ENCODE peak calls at places on chromosomes 5 and 9, in five cellular contexts. X is progenitor cell of endocrine pancreas, U is PC-3, Y is uterus, M is nephron progenitor cell. D is an unnamed sample.

GRCh38 chr9:112535364-112535763 is 48.7 kb downstream of the KIAA1958 start:
- DNase-seq in Y (no peak), U (no peak), M (no peak), X (no peak), D (no peak)

GRCh38 chr9:122816163-122816867 is 12.1 kb downstream of the PDCL start:
- DNase-seq in Y (peak), U (no peak), M (no peak), X (no peak), D (peak)

GRCh38 chr9:126423022-126423708 is 96.5 kb downstream of the MVB12B start:
- DNase-seq in M (no peak), Y (no peak), U (no peak), X (no peak), D (no peak)

GRCh38 chr5:133041910-133042309 is 9.9 kb upstream of the HSPA4 start:
- DNase-seq in X (no peak), M (no peak), Y (no peak), U (peak), D (no peak)

GRCh38 chr5:72355706-72356299 is 35.6 kb downstream of the PTCD2 start:
- DNase-seq in X (no peak), Y (no peak), U (peak), M (peak), D (no peak)

GRCh38 chr5:179194941-179195381 is 134.8 kb downstream of the ZNF354C start:
- DNase-seq in U (no peak), M (no peak), Y (no peak), X (no peak), D (no peak)

GRCh38 chr5:115320515-115320914 is 24.1 kb upstream of the CCDC112 start:
- DNase-seq in M (no peak), X (no peak), Y (no peak), U (no peak), D (no peak)

GRCh38 chr5:116361171-116361967 is 213.3 kb downstream of the SEMA6A start:
- DNase-seq in Y (peak), U (no peak), X (peak), M (peak), D (peak)

GRCh38 chr5:59051938-59052337 is 469.1 kb downstream of the RAB3C start:
- DNase-seq in Y (no peak), X (no peak), M (no peak), U (no peak), D (no peak)

GRCh38 chr5:15452030-15452429 is 48.0 kb upstream of the FBXL7 start:
- DNase-seq in M (no peak), Y (no peak), U (no peak), X (no peak), D (no peak)

GRCh38 chr5:125897068-125897467 is 526.1 kb upstream of the GRAMD2B start:
- DNase-seq in Y (no peak), U (no peak), M (no peak), X (no peak), D (no peak)

GRCh38 chr5:138975098-138975847 is 100.1 kb upstream of the LRRTM2 start:
- DNase-seq in M (no peak), Y (peak), X (no peak), U (no peak), D (peak)

GRCh38 chr5:82351754-82352145 is 73.6 kb upstream of the RPS23 start:
- DNase-seq in X (no peak), Y (no peak), M (peak), U (peak), D (no peak)

GRCh38 chr9:126248680-126249079 is 77.9 kb upstream of the MVB12B start:
- DNase-seq in U (peak), M (no peak), Y (no peak), X (no peak), D (no peak)

GRCh38 chr5:157478726-157479125 is 18.7 kb downstream of the NIPAL4 start:
- DNase-seq in U (peak), X (no peak), Y (no peak), M (no peak), D (no peak)

GRCh38 chr9:97064171-97064570 is 25.2 kb upstream of the CTSV start:
- DNase-seq in X (no peak), U (no peak), Y (no peak), M (no peak), D (no peak)

GRCh38 chr9:74277532-74277931 is 219.6 kb upstream of the RORB start:
- DNase-seq in U (no peak), X (no peak), M (no peak), Y (no peak), D (no peak)

GRCh38 chr5:107812570-107813141 is 141.9 kb upstream of the EFNA5 start:
- DNase-seq in U (peak), X (no peak), M (no peak), Y (no peak), D (peak)

GRCh38 chr9:114400219-114400618 is 12.4 kb upstream of the AKNA start:
- DNase-seq in X (no peak), U (no peak), M (no peak), Y (no peak), D (no peak)

GRCh38 chr5:36593867-36594266 is 12.5 kb upstream of the SLC1A3 start:
- DNase-seq in U (no peak), Y (no peak), X (no peak), M (no peak), D (no peak)

GRCh38 chr5:133287500-133287899 is 235.7 kb downstream of the HSPA4 start:
- DNase-seq in M (peak), X (peak), U (peak), Y (peak), D (no peak)

GRCh38 chr5:33277061-33277460 is 163.7 kb upstream of the TARS1 start:
- DNase-seq in Y (no peak), X (no peak), M (no peak), U (no peak), D (no peak)

GRCh38 chr9:137435980-137436760 is 5.0 kb downstream of the ENTPD8 start:
- DNase-seq in U (peak), Y (peak), M (peak), X (peak), D (no peak)

GRCh38 chr9:21385131-21385665 is at the start of gene IFNA2:
- DNase-seq in U (no peak), X (no peak), M (no peak), Y (no peak), D (no peak)

GRCh38 chr5:116585227-116585626 is 10.6 kb upstream of the SEMA6A start:
- DNase-seq in X (no peak), Y (no peak), U (no peak), M (no peak), D (no peak)

GRCh38 chr9:134418986-134419683 is 92.9 kb downstream of the RXRA start:
- DNase-seq in M (no peak), X (no peak), U (no peak), Y (no peak), D (no peak)

GRCh38 chr9:108049026-108049591 is 559.5 kb upstream of the KLF4 start:
- DNase-seq in Y (no peak), M (no peak), X (no peak), U (peak), D (no peak)

GRCh38 chr5:119515192-119515591 is 62.9 kb downstream of the HSD17B4 start:
- DNase-seq in X (no peak), U (peak), Y (no peak), M (no peak), D (no peak)

GRCh38 chr5:138696501-138696900 is 56.7 kb upstream of the CTNNA1 start:
- DNase-seq in U (peak), M (no peak), Y (no peak), X (no peak), D (no peak)

GRCh38 chr9:33719581-33720374 is 75.6 kb upstream of the PRSS3 start:
- DNase-seq in M (peak), X (peak), U (peak), Y (no peak), D (no peak)

GRCh38 chr9:19922476-19923118 is 133.8 kb upstream of the SLC24A2 start:
- DNase-seq in U (peak), X (no peak), Y (peak), M (peak), D (no peak)

GRCh38 chr5:174145821-174146220 is 100.3 kb downstream of the NSG2 start:
- DNase-seq in X (no peak), M (no peak), U (peak), Y (no peak), D (no peak)

GRCh38 chr5:18761801-18762200 is 1127.5 kb downstream of the TAF11L14 start:
- DNase-seq in U (peak), X (no peak), Y (no peak), M (no peak), D (no peak)

GRCh38 chr9:93893194-93893593 is 62.0 kb downstream of the BARX1 start:
- DNase-seq in U (no peak), Y (no peak), M (no peak), X (no peak), D (no peak)

GRCh38 chr5:165525268-165525667 is 2019.8 kb downstream of the MAT2B start:
- DNase-seq in Y (no peak), X (no peak), M (no peak), U (peak), D (no peak)

GRCh38 chr5:109413463-109413862 is 3.7 kb upstream of the PJA2 start:
- DNase-seq in X (no peak), U (no peak), Y (no peak), M (no peak), D (no peak)

GRCh38 chr5:137286025-137286610 is 213.0 kb downstream of the SPOCK1 start:
- DNase-seq in X (no peak), M (no peak), Y (no peak), U (no peak), D (no peak)

GRCh38 chr5:178699854-178700253 is 30.6 kb downstream of the ZNF354A start:
- DNase-seq in M (no peak), Y (no peak), U (no peak), X (no peak), D (no peak)

DNA sequence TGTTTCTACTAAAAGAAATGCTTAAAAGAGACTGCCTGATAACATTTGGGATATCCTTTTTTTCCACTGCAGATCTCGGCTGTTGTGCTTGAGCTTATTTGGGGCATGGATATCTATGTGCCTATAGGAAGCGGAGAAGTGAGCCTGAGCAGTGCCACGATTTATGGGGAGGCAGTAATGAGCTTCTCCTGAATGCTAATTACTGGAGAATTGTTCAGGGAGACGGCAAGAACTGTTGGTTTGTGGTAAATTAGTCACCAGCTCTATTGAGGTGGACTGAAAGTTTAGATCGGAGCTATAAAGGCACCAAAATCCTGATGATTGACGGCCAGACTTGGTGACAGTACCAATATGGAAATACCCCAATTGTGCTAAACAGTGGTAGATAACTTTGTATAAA is 186.5 kb downstream of the ARHGEF28 start:
- DNase-seq in X (no peak), U (no peak), M (peak), Y (no peak), D (no peak)
- TF ChIP-seq CTCF in X (no peak), U (no peak), M (no peak), Y (no peak), D (no peak)

GRCh38 chr5:167030500-167031120 is 1260.8 kb upstream of the WWC1 start:
- DNase-seq in U (no peak), Y (no peak), X (no peak), M (peak), D (no peak)
- TF ChIP-seq CTCF in U (peak), Y (no peak), X (peak), M (peak), D (peak)

DNA sequence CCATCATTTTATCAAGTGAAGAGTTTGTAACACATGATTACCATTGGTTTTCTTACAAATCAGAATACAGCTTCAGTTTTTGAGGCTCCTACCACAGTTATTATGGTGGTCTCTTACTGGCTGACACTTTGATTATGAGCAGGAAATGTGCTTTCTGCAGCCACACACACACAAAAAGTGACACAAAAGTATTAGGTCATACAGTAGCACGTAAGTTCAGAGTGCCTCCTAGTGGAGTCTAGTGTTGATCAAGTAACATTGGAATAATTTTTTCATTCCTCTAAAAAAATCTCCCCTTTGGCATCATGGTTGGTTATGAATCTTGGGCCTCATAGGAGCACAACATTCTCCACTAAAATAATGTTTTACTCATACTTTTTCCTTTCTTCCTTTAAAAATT is 37.6 kb downstream of the PAM start:
- DNase-seq in M (no peak), U (peak), X (no peak), Y (no peak), D (no peak)
- TF ChIP-seq CTCF in M (no peak), U (peak), X (peak), Y (no peak), D (no peak)

GRCh38 chr9:109414125-109414785 is 83.9 kb downstream of the PTPN3 start:
- DNase-seq in M (no peak), U (no peak), Y (no peak), X (no peak), D (no peak)

GRCh38 chr9:109411818-109412352 is 86.2 kb downstream of the PTPN3 start:
- DNase-seq in Y (no peak), U (peak), M (no peak), X (no peak), D (no peak)

GRCh38 chr9:109411069-109411761 is 86.9 kb downstream of the PTPN3 start:
- DNase-seq in U (no peak), Y (no peak), M (no peak), X (no peak), D (no peak)

GRCh38 chr9:109408759-109409462 is 88.1 kb upstream of the EPB41L4B start:
- DNase-seq in M (no peak), U (no peak), X (no peak), Y (no peak), D (no peak)

GRCh38 chr9:109409998-109410397 is 88.1 kb downstream of the PTPN3 start:
- DNase-seq in Y (no peak), X (peak), U (no peak), M (peak), D (no peak)
- TF ChIP-seq CTCF in Y (no peak), X (peak), U (peak), M (peak), D (no peak)

DNA sequence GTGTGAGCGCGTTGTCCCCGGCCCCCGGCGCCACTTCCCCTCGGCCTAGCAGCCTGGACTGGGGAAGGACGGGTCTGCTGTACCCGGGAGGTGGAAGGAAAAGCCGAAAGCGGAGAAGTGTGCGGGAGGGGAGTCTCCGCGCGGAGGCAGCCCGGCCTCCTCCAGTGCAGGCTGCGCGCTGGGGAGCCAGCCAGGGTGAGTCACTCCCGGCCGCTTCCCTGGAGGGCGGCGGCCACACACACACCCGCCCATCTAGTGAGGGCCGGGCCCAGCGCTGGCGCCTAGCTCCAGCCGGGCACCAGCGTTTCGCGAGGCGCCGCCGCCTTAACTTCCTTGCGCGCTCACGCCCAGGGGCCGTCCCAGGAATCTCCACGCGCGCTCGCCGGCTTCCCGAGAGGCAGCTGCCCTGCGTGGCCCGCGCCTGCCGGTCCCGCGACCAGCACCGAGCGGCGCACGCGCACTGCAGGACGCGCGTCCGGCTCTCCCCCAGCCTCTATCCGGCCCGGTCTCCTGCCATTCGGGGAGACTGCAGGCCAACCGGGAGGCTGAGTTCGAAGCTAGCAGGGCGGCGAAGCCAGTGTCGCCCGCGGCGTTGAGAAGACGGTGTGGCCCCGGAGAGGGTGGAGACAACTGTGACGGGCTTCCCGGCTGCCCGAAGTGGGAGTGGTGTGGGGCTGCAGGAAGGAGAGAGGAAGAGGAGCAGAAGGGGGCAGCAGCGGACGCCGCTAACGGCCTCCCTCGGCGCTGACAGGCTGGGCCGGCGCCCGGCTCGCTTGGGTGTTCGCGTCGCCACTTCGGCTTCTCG is at the start of gene JAK2:
- DNase-seq in U (peak), Y (peak), M (peak), X (peak), D (peak)
- TF ChIP-seq CTCF in U (no peak), Y (peak), M (peak), X (peak), D (peak)

GRCh38 chr9:99851028-99851822 is 29.5 kb downstream of the NR4A3 start:
- DNase-seq in M (no peak), X (no peak), Y (no peak), U (no peak), D (no peak)

GRCh38 chr9:99859395-99859980 is 37.8 kb downstream of the NR4A3 start:
- DNase-seq in U (peak), M (peak), X (peak), Y (no peak), D (no peak)

GRCh38 chr9:99852617-99853016 is 30.9 kb downstream of the NR4A3 start:
- DNase-seq in M (no peak), Y (no peak), X (no peak), U (no peak), D (no peak)

GRCh38 chr9:99858087-99858486 is 36.4 kb downstream of the NR4A3 start:
- DNase-seq in U (no peak), M (no peak), Y (no peak), X (no peak), D (no peak)

DNA sequence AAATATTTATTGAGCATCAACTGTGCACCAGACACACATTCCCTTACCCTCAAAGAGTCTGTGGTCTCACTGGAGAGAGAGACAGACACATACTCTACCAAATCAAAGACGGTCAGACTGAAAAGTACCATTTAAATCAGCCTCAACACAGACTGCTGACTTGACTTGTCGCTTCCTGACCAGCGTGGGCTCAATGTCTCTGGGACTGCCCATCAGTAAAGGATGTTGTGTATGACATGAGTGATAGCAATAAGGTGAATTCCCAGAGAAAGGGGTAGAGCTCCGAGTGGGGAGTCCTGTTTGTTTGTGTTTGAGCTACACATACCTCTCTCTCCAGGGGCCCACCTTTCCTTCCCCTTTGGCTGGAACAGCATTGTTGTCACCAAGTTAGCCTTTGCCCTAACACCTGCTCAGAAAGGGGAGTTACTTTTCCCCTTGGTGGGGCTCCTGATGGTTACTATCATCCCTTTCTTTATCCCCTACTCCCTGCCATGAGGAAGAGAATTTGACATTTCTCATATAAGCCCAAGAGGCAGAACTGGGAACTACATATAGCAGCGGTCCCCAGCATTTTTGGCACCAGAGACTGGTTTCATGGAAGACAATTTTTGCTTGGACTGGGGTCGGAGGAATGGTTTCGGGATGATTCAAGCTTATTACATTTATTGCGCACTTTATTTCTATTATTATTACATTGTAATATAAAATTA is 33.9 kb downstream of the NR4A3 start:
- DNase-seq in Y (no peak), M (no peak), X (no peak), U (no peak), D (no peak)
- TF ChIP-seq CTCF in Y (no peak), M (peak), X (peak), U (no peak), D (no peak)